ENCODE peak calls at places on chromosome 18, in five cellular contexts. One of them, this sample, is unnamed.

GRCh38 chr18:3826021-3826420 is 376.0 kb downstream of the TGIF1 start:
- DNase-seq in keratinocyte: no peak
- DNase-seq in fibroblast of pulmonary artery: no peak
- DNase-seq in thyroid gland: no peak
- DNase-seq in upper lobe of right lung: no peak
- DNase-seq in this sample: peak

GRCh38 chr18:63262369-63263335 is 56.9 kb downstream of the BCL2 start:
- DNase-seq in keratinocyte: no peak
- DNase-seq in fibroblast of pulmonary artery: peak
- DNase-seq in thyroid gland: no peak
- DNase-seq in upper lobe of right lung: no peak
- DNase-seq in this sample: no peak

GRCh38 chr18:12574494-12575185 is 83.3 kb downstream of the SPIRE1 start:
- DNase-seq in keratinocyte: no peak
- DNase-seq in fibroblast of pulmonary artery: no peak
- DNase-seq in thyroid gland: no peak
- DNase-seq in upper lobe of right lung: no peak
- DNase-seq in this sample: no peak

GRCh38 chr18:60936101-60936500 is 397.1 kb upstream of the CDH20 start:
- DNase-seq in keratinocyte: no peak
- DNase-seq in fibroblast of pulmonary artery: peak
- DNase-seq in thyroid gland: no peak
- DNase-seq in upper lobe of right lung: no peak
- DNase-seq in this sample: no peak

GRCh38 chr18:13381907-13382682 is 163.5 kb downstream of the LDLRAD4 start:
- DNase-seq in keratinocyte: no peak
- DNase-seq in fibroblast of pulmonary artery: peak
- DNase-seq in thyroid gland: peak
- DNase-seq in upper lobe of right lung: peak
- DNase-seq in this sample: no peak

GRCh38 chr18:68275616-68276015 is 439.3 kb downstream of the TMX3 start:
- DNase-seq in keratinocyte: no peak
- DNase-seq in fibroblast of pulmonary artery: peak
- DNase-seq in thyroid gland: no peak
- DNase-seq in upper lobe of right lung: no peak
- DNase-seq in this sample: peak

GRCh38 chr18:77250501-77250925 is 865 bp downstream of the GALR1 start:
- DNase-seq in keratinocyte: no peak
- DNase-seq in fibroblast of pulmonary artery: no peak
- DNase-seq in thyroid gland: no peak
- DNase-seq in upper lobe of right lung: no peak
- DNase-seq in this sample: no peak

GRCh38 chr18:55897101-55897500 is 309.1 kb upstream of the TCF4 start:
- DNase-seq in keratinocyte: no peak
- DNase-seq in fibroblast of pulmonary artery: no peak
- DNase-seq in thyroid gland: no peak
- DNase-seq in upper lobe of right lung: no peak
- DNase-seq in this sample: no peak

GRCh38 chr18:21479721-21480120 is 120.8 kb downstream of the ESCO1 start:
- DNase-seq in keratinocyte: no peak
- DNase-seq in fibroblast of pulmonary artery: no peak
- DNase-seq in thyroid gland: no peak
- DNase-seq in upper lobe of right lung: no peak
- DNase-seq in this sample: no peak

GRCh38 chr18:24397694-24398365 is at the start of gene OSBPL1A:
- DNase-seq in keratinocyte: peak
- DNase-seq in fibroblast of pulmonary artery: peak
- DNase-seq in thyroid gland: peak
- DNase-seq in upper lobe of right lung: peak
- DNase-seq in this sample: peak
- TF ChIP-seq CTCF in keratinocyte: no peak
- TF ChIP-seq CTCF in fibroblast of pulmonary artery: no peak
- TF ChIP-seq CTCF in thyroid gland: no peak
- TF ChIP-seq CTCF in upper lobe of right lung: no peak
- TF ChIP-seq CTCF in this sample: no peak

GRCh38 chr18:8882632-8883408 is 177.5 kb downstream of the MTCL1 start:
- DNase-seq in keratinocyte: no peak
- DNase-seq in fibroblast of pulmonary artery: no peak
- DNase-seq in thyroid gland: peak
- DNase-seq in upper lobe of right lung: no peak
- DNase-seq in this sample: peak
- TF ChIP-seq CTCF in keratinocyte: no peak
- TF ChIP-seq CTCF in fibroblast of pulmonary artery: peak
- TF ChIP-seq CTCF in thyroid gland: no peak
- TF ChIP-seq CTCF in upper lobe of right lung: no peak
- TF ChIP-seq CTCF in this sample: peak

GRCh38 chr18:74819433-74820059 is 221.9 kb downstream of the ZNF407 start:
- DNase-seq in keratinocyte: no peak
- DNase-seq in fibroblast of pulmonary artery: peak
- DNase-seq in thyroid gland: no peak
- DNase-seq in upper lobe of right lung: no peak
- DNase-seq in this sample: peak
- TF ChIP-seq CTCF in keratinocyte: peak
- TF ChIP-seq CTCF in fibroblast of pulmonary artery: peak
- TF ChIP-seq CTCF in thyroid gland: no peak
- TF ChIP-seq CTCF in upper lobe of right lung: peak
- TF ChIP-seq CTCF in this sample: peak

GRCh38 chr18:23231340-23232021 is 96.2 kb downstream of the CABLES1 start:
- DNase-seq in keratinocyte: peak
- DNase-seq in fibroblast of pulmonary artery: peak
- DNase-seq in thyroid gland: peak
- DNase-seq in upper lobe of right lung: no peak
- DNase-seq in this sample: peak
- TF ChIP-seq CTCF in keratinocyte: no peak
- TF ChIP-seq CTCF in fibroblast of pulmonary artery: no peak
- TF ChIP-seq CTCF in thyroid gland: no peak
- TF ChIP-seq CTCF in upper lobe of right lung: no peak
- TF ChIP-seq CTCF in this sample: no peak

DNA sequence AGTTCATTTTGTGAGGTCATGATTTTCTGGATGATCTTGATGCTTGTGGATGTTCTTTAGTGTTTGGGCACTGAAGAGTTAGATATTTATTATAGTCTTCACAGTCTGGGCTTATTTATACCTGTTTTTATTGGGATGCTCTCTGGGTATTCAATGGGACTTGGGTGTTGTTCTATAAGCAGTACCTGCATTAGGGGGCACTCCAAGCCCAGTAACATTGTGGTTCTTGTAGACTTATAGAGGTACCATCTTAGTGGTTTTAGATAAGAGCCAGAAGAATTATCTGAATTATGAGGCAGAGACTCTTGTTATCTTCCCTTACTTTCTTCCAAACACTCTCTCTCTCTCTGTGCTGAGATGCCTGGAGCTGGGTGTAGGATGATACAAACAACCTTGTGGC is 470.0 kb downstream of the PIK3C3 start:
- DNase-seq in keratinocyte: no peak
- DNase-seq in fibroblast of pulmonary artery: no peak
- DNase-seq in thyroid gland: no peak
- DNase-seq in upper lobe of right lung: no peak
- DNase-seq in this sample: no peak
- TF ChIP-seq CTCF in keratinocyte: no peak
- TF ChIP-seq CTCF in fibroblast of pulmonary artery: no peak
- TF ChIP-seq CTCF in thyroid gland: no peak
- TF ChIP-seq CTCF in upper lobe of right lung: no peak
- TF ChIP-seq CTCF in this sample: no peak

GRCh38 chr18:48020337-48021250 is 90.1 kb upstream of the SMAD2 start:
- DNase-seq in keratinocyte: no peak
- DNase-seq in fibroblast of pulmonary artery: no peak
- DNase-seq in thyroid gland: no peak
- DNase-seq in upper lobe of right lung: no peak
- DNase-seq in this sample: no peak
- TF ChIP-seq CTCF in keratinocyte: no peak
- TF ChIP-seq CTCF in fibroblast of pulmonary artery: no peak
- TF ChIP-seq CTCF in thyroid gland: no peak
- TF ChIP-seq CTCF in upper lobe of right lung: no peak
- TF ChIP-seq CTCF in this sample: no peak

GRCh38 chr18:59150236-59150635 is 10.6 kb downstream of the SEC11C start:
- DNase-seq in keratinocyte: no peak
- DNase-seq in fibroblast of pulmonary artery: no peak
- DNase-seq in thyroid gland: no peak
- DNase-seq in upper lobe of right lung: no peak
- DNase-seq in this sample: no peak
- TF ChIP-seq CTCF in keratinocyte: no peak
- TF ChIP-seq CTCF in fibroblast of pulmonary artery: no peak
- TF ChIP-seq CTCF in thyroid gland: no peak
- TF ChIP-seq CTCF in upper lobe of right lung: no peak
- TF ChIP-seq CTCF in this sample: no peak

This sample was measured in MCF 10A.